ENCODE peak calls at places on chromosomes 4 and X, in eight cellular contexts. J, O, G, Z, I, F, Q and M are unnamed samples.

GRCh38 chr4:156723951-156724668 is 247.5 kb downstream of the PDGFC start:
- DNase-seq in O (no peak), I (no peak), J (no peak), Z (no peak), F (no peak), Q (no peak), G (no peak), M (no peak)

GRCh38 chr4:6177587-6178197 is 22.7 kb downstream of the JAKMIP1 start:
- DNase-seq in I (no peak), F (no peak), Z (no peak), Q (peak), J (no peak), G (no peak), O (no peak), M (no peak)

GRCh38 chr4:72909461-72909860 is 160.1 kb downstream of the COX18 start:
- DNase-seq in F (no peak), J (no peak), Q (no peak), G (no peak), I (no peak), Z (no peak), O (no peak), M (no peak)

GRCh38 chr4:661856-662761 is 12.0 kb downstream of the ATP5ME start:
- DNase-seq in F (no peak), O (no peak), J (no peak), G (no peak), Z (no peak), Q (no peak), I (no peak), M (no peak)

GRCh38 chr4:89254847-89255246 is 52.8 kb downstream of the GPRIN3 start:
- DNase-seq in G (no peak), Q (peak), J (no peak), Z (peak), F (peak), O (peak), I (peak), M (no peak)

GRCh38 chr4:10161840-10162239 is 45.2 kb upstream of the WDR1 start:
- DNase-seq in Z (no peak), I (no peak), G (no peak), F (no peak), Q (no peak), O (no peak), J (no peak), M (no peak)

GRCh38 chr4:123976285-123976684 is 579.7 kb downstream of the SPRY1 start:
- DNase-seq in O (no peak), Q (no peak), G (no peak), I (no peak), J (no peak), Z (peak), F (peak), M (no peak)

GRCh38 chrX:87299563-87300160 is 217.9 kb upstream of the KLHL4 start:
- DNase-seq in Q (no peak), F (peak), O (no peak), G (no peak), Z (peak), J (no peak), I (no peak), M (no peak)

GRCh38 chr4:87758278-87758677 is 41.1 kb upstream of the IBSP start:
- DNase-seq in I (no peak), J (no peak), F (peak), Q (no peak), Z (peak), G (no peak), O (no peak), M (no peak)

GRCh38 chrX:74232859-74233258 is 71.1 kb upstream of the ZCCHC13 start:
- DNase-seq in Q (no peak), Z (peak), J (peak), O (no peak), F (peak), G (no peak), I (no peak), M (no peak)

GRCh38 chrX:111869639-111870034 is 6.3 kb upstream of the TRPC5OS start:
- DNase-seq in I (no peak), Z (peak), G (no peak), J (peak), F (peak), Q (peak), O (no peak), M (peak)

GRCh38 chr4:4461850-4462249 is 74.9 kb downstream of the NSG1 start:
- DNase-seq in J (no peak), Q (peak), I (no peak), F (no peak), G (no peak), Z (no peak), O (no peak), M (no peak)